ENCODE peak calls at places on chromosomes 7 and 10, in five cellular contexts. L is GM06990, F is neural progenitor cell, M is left ventricle myocardium inferior, Q is tibial nerve. D is an unnamed sample.
A peak's percentile ranks its signal among the peaks of the same experiment; 100 is the strongest.

GRCh38 chr7:84949067-84949466 is 237.8 kb downstream of the SEMA3D start:
- DNase-seq in M (no peak), Q (no peak), F (no peak), L (no peak), D (no peak)

GRCh38 chr7:16433568-16434122 is 12.3 kb upstream of the CRPPA start:
- DNase-seq in L (no peak), Q (no peak), M (no peak), F (no peak), D (no peak)

GRCh38 chr10:21529236-21529910 is 3.9 kb upstream of the SKIDA1 start:
- DNase-seq in F (no peak), L (no peak), Q (no peak), M (no peak), D (no peak)

GRCh38 chr7:20330797-20331230 is at the start of gene ITGB8:
- DNase-seq in F (no peak), M (peak; percentile 31), L (no peak), Q (no peak), D (peak; percentile 83)

GRCh38 chr10:77185696-77186095 is 451.9 kb downstream of the KCNMA1 start:
- DNase-seq in M (no peak), L (no peak), Q (no peak), F (no peak), D (no peak)

GRCh38 chr7:22329816-22330524 is 27.0 kb downstream of the RAPGEF5 start:
- DNase-seq in L (no peak), M (no peak), F (no peak), Q (no peak), D (no peak)

GRCh38 chr7:116621649-116622048 is 50.3 kb upstream of the MET start:
- DNase-seq in L (no peak), M (no peak), Q (no peak), F (no peak), D (no peak)

GRCh38 chr10:11517150-11517549 is 94.3 kb downstream of the USP6NL start:
- DNase-seq in F (no peak), M (no peak), Q (no peak), L (peak; percentile 28), D (no peak)

GRCh38 chr10:89025453-89025852 is 34.9 kb downstream of the FAS start:
- DNase-seq in Q (no peak), L (no peak), F (no peak), M (no peak), D (no peak)

GRCh38 chr7:149558149-149558861 is 60.7 kb upstream of the ZNF746 start:
- DNase-seq in Q (no peak), L (no peak), F (no peak), M (no peak), D (no peak)

GRCh38 chr10:44850356-44850934 is 60.7 kb upstream of the TMEM72 start:
- DNase-seq in M (no peak), Q (no peak), F (no peak), L (no peak), D (no peak)

GRCh38 chr10:69051303-69051702 is 36.6 kb upstream of the SRGN start:
- DNase-seq in L (peak; percentile 55), F (no peak), Q (no peak), M (no peak), D (no peak)

GRCh38 chr10:96588601-96589419 is 2.0 kb upstream of the TM9SF3 start:
- DNase-seq in F (no peak), L (peak; percentile 56), Q (no peak), M (no peak), D (no peak)

GRCh38 chr10:58593008-58593407 is 80.3 kb downstream of the BICC1 start:
- DNase-seq in M (no peak), Q (no peak), F (no peak), L (no peak), D (no peak)

DNA sequence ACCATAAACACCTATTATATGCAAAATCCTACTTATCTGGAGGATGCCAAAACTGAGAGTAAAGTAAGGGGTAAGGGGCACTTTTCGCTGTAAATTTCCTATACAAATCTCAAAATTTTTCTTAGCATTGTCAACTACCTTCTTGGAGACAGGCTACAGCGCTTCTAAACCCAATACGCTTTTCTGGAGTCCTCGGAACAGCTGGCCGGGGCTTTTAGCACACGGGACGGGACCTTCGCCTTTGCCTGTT is 10.4 kb downstream of the TWIST1 start:
- DNase-seq in Q (no peak), F (peak; percentile 51), M (no peak), L (no peak), D (no peak)
- H3K27me3 ChIP-seq in Q (peaks cover 95% of the 10 kb centered on the region), F (peaks cover 100% of the 10 kb centered on the region), M (peaks cover 100% of the 10 kb centered on the region), L (peaks cover 3% of the 10 kb centered on the region), D (no peaks in the 10 kb centered on the region)

DNA sequence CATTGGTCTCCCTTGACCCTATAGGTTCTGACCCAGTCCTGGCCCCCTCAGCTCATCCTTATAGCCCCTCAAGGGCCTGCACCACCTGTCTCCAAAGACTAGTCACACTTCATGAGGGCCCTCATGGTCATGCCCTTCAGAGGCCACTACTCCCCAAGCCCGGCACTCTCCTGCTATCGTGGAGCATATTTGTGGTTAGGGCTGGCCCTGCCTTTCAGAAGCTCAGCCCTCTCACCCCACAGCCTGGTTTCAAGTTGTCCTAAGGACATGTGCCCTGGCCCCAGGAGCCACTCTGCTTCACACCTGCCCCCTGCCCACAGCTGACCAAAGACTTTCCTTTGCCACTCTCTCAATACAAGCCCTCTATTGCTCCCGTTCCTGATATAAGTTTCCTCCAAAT is 60.3 kb upstream of the LBX1 start:
- DNase-seq in M (no peak), Q (no peak), L (no peak), F (no peak), D (no peak)
- H3K27me3 ChIP-seq in M (peaks cover 98% of the 10 kb centered on the region), Q (peaks cover 98% of the 10 kb centered on the region), L (peaks cover 11% of the 10 kb centered on the region), F (peaks cover 100% of the 10 kb centered on the region), D (peaks cover 69% of the 10 kb centered on the region)

GRCh38 chr10:23174974-23175512 is 17.1 kb upstream of the PTF1A start:
- DNase-seq in F (no peak), Q (no peak), L (no peak), M (no peak), D (no peak)
- H3K27me3 ChIP-seq in F (peaks cover 100% of the 10 kb centered on the region), Q (peaks cover 40% of the 10 kb centered on the region), L (no peaks in the 10 kb centered on the region), M (peaks cover 100% of the 10 kb centered on the region), D (peaks cover 10% of the 10 kb centered on the region)

DNA sequence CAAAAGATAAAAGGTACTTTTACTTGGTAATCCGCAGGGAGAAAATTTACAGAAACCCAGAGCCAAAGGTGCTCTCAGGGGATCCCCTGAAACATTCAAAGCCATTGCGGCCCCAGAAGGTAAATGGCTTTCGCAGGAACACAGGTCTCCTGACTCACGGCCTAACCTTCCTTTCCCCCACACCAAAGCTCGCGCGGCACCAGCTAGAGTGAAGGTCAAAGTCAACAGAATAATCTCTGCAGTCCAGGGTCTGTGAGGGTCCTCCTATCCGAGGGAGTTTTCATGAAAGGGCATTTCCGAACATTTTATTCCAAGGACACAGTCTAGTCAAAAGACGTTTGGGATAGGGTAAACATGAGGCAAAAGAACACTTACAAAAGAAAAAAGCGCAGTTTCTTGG is 615 bp upstream of the STEAP2 start:
- DNase-seq in Q (no peak), L (no peak), F (no peak), M (no peak), D (no peak)
- H3K27me3 ChIP-seq in Q (no peaks in the 10 kb centered on the region), L (no peaks in the 10 kb centered on the region), F (peaks cover 20% of the 10 kb centered on the region), M (peaks cover 19% of the 10 kb centered on the region), D (no peaks in the 10 kb centered on the region)

DNA sequence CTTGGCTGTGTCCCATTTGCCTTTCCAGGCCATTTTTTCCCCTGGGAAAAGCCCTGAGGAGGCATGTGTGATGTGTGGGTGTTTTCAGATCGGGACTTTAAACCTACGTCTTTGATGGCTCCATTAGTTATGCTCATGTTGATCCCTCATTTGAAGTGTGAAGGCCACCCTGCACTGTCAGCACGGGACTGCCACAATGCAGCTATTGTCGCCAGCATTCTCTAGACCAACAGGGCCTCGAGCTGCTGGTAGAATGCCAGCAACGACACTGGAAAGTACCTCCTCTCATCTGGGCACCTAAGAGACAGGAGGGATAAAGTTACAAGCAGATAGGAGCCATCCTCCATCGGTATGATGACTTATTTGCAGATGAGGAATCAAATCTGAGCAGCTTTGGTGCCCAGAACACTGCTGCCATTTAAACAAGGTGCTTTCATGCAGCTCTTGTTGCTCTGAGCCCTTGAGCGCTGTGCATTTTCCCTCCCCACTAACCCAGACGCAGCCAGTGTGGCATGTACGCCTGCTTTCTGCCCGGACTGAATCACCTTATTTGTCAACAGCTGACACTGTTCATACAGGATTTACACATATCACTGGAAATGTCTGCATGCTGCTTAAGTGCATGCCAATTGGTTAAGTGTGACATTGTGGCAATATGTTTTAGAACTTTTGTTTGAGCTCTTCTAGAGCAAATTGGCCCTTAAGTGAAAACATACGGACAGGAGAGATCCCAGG is 175.0 kb upstream of the PITRM1 start:
- DNase-seq in F (no peak), M (no peak), Q (no peak), L (no peak), D (no peak)
- H3K27me3 ChIP-seq in F (no peaks in the 10 kb centered on the region), M (peaks cover 9% of the 10 kb centered on the region), Q (no peaks in the 10 kb centered on the region), L (no peaks in the 10 kb centered on the region), D (no peaks in the 10 kb centered on the region)